ENCODE peak calls at places on chromosome 20, in nine cellular contexts. H, N, U, Y, L, M, J, W and F are unnamed samples.

GRCh38 chr20:45181639-45182038 is 6.9 kb downstream of the PI3 start:
- DNase-seq in H (no peak), N (no peak), U (no peak), Y (no peak), L (no peak), M (no peak), J (no peak), W (no peak), F (no peak)

GRCh38 chr20:57713505-57713903 is 3.7 kb upstream of the PMEPA1 start:
- DNase-seq in H (no peak), N (peak; percentile 90), U (no peak), Y (no peak), L (no peak), M (no peak), J (no peak), W (no peak), F (no peak)

GRCh38 chr20:51469578-51470520 is 72.7 kb downstream of the NFATC2 start:
- DNase-seq in H (no peak), N (no peak), U (no peak), Y (no peak), L (no peak), M (no peak), J (no peak), W (no peak), F (no peak)

GRCh38 chr20:59403261-59403961 is 103.0 kb downstream of the EDN3 start:
- DNase-seq in H (peak; percentile 58), N (no peak), U (peak; percentile 15), Y (no peak), L (peak; percentile 21), M (peak; percentile 96), J (peak; percentile 35), W (no peak), F (peak; percentile 41)

GRCh38 chr20:53980101-53980500 is 90.3 kb downstream of the BCAS1 start:
- DNase-seq in H (no peak), N (no peak), U (no peak), Y (no peak), L (no peak), M (no peak), J (no peak), W (no peak), F (no peak)

GRCh38 chr20:61576372-61576771 is 324.3 kb downstream of the CDH4 start:
- DNase-seq in H (no peak), N (no peak), U (no peak), Y (no peak), L (no peak), M (no peak), J (no peak), W (no peak), F (no peak)

GRCh38 chr20:7346562-7346961 is 579.1 kb downstream of the BMP2 start:
- DNase-seq in H (no peak), N (no peak), U (no peak), Y (no peak), L (no peak), M (no peak), J (no peak), W (no peak), F (no peak)

GRCh38 chr20:51945177-51945576 is 142.9 kb upstream of the SALL4 start:
- DNase-seq in H (no peak), N (no peak), U (no peak), Y (no peak), L (no peak), M (no peak), J (no peak), W (no peak), F (no peak)

GRCh38 chr20:35739294-35740163 is 2.5 kb downstream of the RBM39 start:
- DNase-seq in H (peak; percentile 53), N (no peak), U (no peak), Y (no peak), L (no peak), M (no peak), J (no peak), W (no peak), F (no peak)

GRCh38 chr20:35176132-35176531 is 4.3 kb downstream of the PROCR start:
- DNase-seq in H (no peak), N (no peak), U (no peak), Y (no peak), L (no peak), M (no peak), J (no peak), W (no peak), F (no peak)

GRCh38 chr20:57211949-57212889 is 54.2 kb downstream of the BMP7 start:
- DNase-seq in H (no peak), N (peak; percentile 69), U (peak; percentile 55), Y (no peak), L (peak; percentile 60), M (no peak), J (peak; percentile 72), W (no peak), F (no peak)

GRCh38 chr20:8363970-8364733 is 232.1 kb downstream of the PLCB1 start:
- DNase-seq in H (no peak), N (no peak), U (no peak), Y (no peak), L (no peak), M (no peak), J (no peak), W (no peak), F (no peak)

GRCh38 chr20:41098703-41099250 is 38.6 kb upstream of the PLCG1 start:
- DNase-seq in H (no peak), N (no peak), U (no peak), Y (no peak), L (no peak), M (no peak), J (no peak), W (peak; percentile 62), F (no peak)

GRCh38 chr20:57476641-57477461 is 48.1 kb downstream of the CTCFL start:
- DNase-seq in H (no peak), N (peak; percentile 28), U (no peak), Y (no peak), L (no peak), M (no peak), J (no peak), W (no peak), F (no peak)

GRCh38 chr20:37379967-37380828 is 34.3 kb downstream of the SRC start:
- DNase-seq in H (no peak), N (peak; percentile 47), U (no peak), Y (no peak), L (no peak), M (no peak), J (no peak), W (no peak), F (no peak)

GRCh38 chr20:47857142-47857993 is 72.1 kb upstream of the SULF2 start:
- DNase-seq in H (no peak), N (peak; percentile 81), U (peak; percentile 20), Y (no peak), L (peak; percentile 62), M (no peak), J (peak; percentile 53), W (no peak), F (no peak)

GRCh38 chr20:51494241-51495110 is 48.0 kb downstream of the NFATC2 start:
- DNase-seq in H (peak; percentile 19), N (no peak), U (no peak), Y (no peak), L (no peak), M (no peak), J (no peak), W (no peak), F (no peak)

GRCh38 chr20:47258745-47259695 is 97.5 kb downstream of the ZMYND8 start:
- DNase-seq in H (no peak), N (peak; percentile 81), U (no peak), Y (no peak), L (peak; percentile 79), M (no peak), J (peak; percentile 83), W (no peak), F (peak; percentile 42)

GRCh38 chr20:16444056-16444777 is 129.0 kb downstream of the KIF16B start:
- DNase-seq in H (no peak), N (no peak), U (no peak), Y (no peak), L (no peak), M (no peak), J (no peak), W (peak; percentile 63), F (no peak)
- H3K4me3 ChIP-seq in H (no peak overlapping the region), N (no peak overlapping the region), U (no peak overlapping the region), Y (peak overlapping the region; percentile 24), L (no peak overlapping the region), M (no peak overlapping the region), J (no peak overlapping the region), W (no peak overlapping the region), F (no peak overlapping the region)

GRCh38 chr20:63963348-63963741 is 6.4 kb downstream of the ZNF512B start:
- DNase-seq in H (no peak), N (no peak), U (no peak), Y (no peak), L (no peak), M (no peak), J (peak; percentile 21), W (no peak), F (peak; percentile 8)
- H3K36me3 ChIP-seq in H (peaks cover 16% of the 10 kb centered on the region), N (peaks cover 16% of the 10 kb centered on the region), U (peaks cover 17% of the 10 kb centered on the region), Y (peaks cover 54% of the 10 kb centered on the region), L (peaks cover 2% of the 10 kb centered on the region), M (peaks cover 78% of the 10 kb centered on the region), J (peaks cover 27% of the 10 kb centered on the region), W (peaks cover 40% of the 10 kb centered on the region), F (peaks cover 33% of the 10 kb centered on the region)

GRCh38 chr20:64062276-64062595 is 762 bp upstream of the TCEA2 start:
- DNase-seq in H (no peak), N (no peak), U (no peak), Y (no peak), L (no peak), M (no peak), J (no peak), W (no peak), F (no peak)
- H3K4me3 ChIP-seq in H (no peak overlapping the region), N (peak overlapping the region; percentile 93), U (peak overlapping the region; percentile 88), Y (peak overlapping the region; percentile 87), L (peak overlapping the region; percentile 98), M (peak overlapping the region; percentile 97), J (peak overlapping the region; percentile 99), W (peak overlapping the region; percentile 51), F (peak overlapping the region; percentile 56)

GRCh38 chr20:11219192-11219591 is 545.4 kb upstream of the JAG1 start:
- DNase-seq in H (no peak), N (no peak), U (no peak), Y (no peak), L (no peak), M (no peak), J (no peak), W (no peak), F (no peak)

GRCh38 chr20:11221046-11221445 is 547.2 kb upstream of the JAG1 start:
- DNase-seq in H (no peak), N (no peak), U (no peak), Y (no peak), L (no peak), M (no peak), J (no peak), W (no peak), F (no peak)

GRCh38 chr20:11218035-11218680 is 544.4 kb upstream of the JAG1 start:
- DNase-seq in H (no peak), N (no peak), U (no peak), Y (no peak), L (no peak), M (no peak), J (no peak), W (no peak), F (no peak)

GRCh38 chr20:11217322-11217989 is 543.7 kb upstream of the JAG1 start:
- DNase-seq in H (no peak), N (no peak), U (no peak), Y (peak; percentile 76), L (no peak), M (no peak), J (no peak), W (no peak), F (no peak)

DNA sequence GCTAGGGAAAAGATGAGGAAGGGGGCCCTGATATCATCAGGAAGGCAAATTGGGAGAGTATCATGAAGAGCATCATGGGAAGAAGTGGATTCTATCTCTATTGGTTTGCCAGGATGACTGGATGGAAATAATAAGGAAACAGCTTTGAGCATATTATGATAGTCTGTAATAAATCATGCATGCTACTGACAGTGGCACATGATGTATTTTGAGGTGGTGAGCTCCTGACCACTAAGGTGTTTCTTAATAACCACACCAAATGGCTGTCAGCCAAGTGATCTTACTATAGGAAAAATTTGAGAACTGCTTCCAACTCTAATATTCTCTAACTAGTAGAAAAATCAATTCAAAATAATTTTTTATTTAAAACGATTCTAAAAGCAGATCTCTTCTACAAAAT is 548.4 kb upstream of the JAG1 start:
- DNase-seq in H (no peak), N (no peak), U (no peak), Y (no peak), L (no peak), M (no peak), J (no peak), W (no peak), F (no peak)
- H3K36me3 ChIP-seq in H (no peaks in the 10 kb centered on the region), N (no peaks in the 10 kb centered on the region), U (no peaks in the 10 kb centered on the region), Y (no peaks in the 10 kb centered on the region), L (no peaks in the 10 kb centered on the region), M (no peaks in the 10 kb centered on the region), J (no peaks in the 10 kb centered on the region), W (no peaks in the 10 kb centered on the region), F (no peaks in the 10 kb centered on the region)